ENCODE peak calls at places on chromosomes 2 and 18, in ten cellular contexts. Y is H1, T is gastrocnemius medialis, H is body of pancreas, L is brain microvascular endothelial cell, Z is A549, X is breast epithelium, P is AG09309, C is cardiac fibroblast, I is NB4. F is an unnamed sample.
A peak's percentile ranks its signal among the peaks of the same experiment; 100 is the strongest.

GRCh38 chr18:5582054-5582453 is 38.3 kb upstream of the EPB41L3 start:
- DNase-seq in Y (no peak), T (no peak), H (no peak), L (peak; percentile 39), Z (no peak), X (no peak), P (peak; percentile 5), C (peak; percentile 29), I (no peak), F (peak; percentile 85)

GRCh38 chr18:3498705-3499451 is 48.9 kb downstream of the TGIF1 start:
- DNase-seq in Y (peak; percentile 78), T (no peak), H (peak; percentile 12), L (peak; percentile 18), Z (peak; percentile 21), X (no peak), P (no peak), C (peak; percentile 47), I (peak; percentile 67), F (peak; percentile 44)

GRCh38 chr2:134413912-134414311 is 160.0 kb downstream of the MGAT5 start:
- DNase-seq in Y (no peak), T (no peak), H (no peak), L (no peak), Z (no peak), X (no peak), P (no peak), C (no peak), I (no peak), F (no peak)

GRCh38 chr18:79590191-79591039 is 89.2 kb upstream of the CTDP1 start:
- DNase-seq in Y (no peak), T (no peak), H (no peak), L (peak; percentile 17), Z (no peak), X (no peak), P (no peak), C (peak; percentile 50), I (no peak), F (peak; percentile 31)

GRCh38 chr18:61435064-61435652 is 101.9 kb downstream of the CDH20 start:
- DNase-seq in Y (no peak), T (no peak), H (no peak), L (peak; percentile 11), Z (peak; percentile 12), X (no peak), P (no peak), C (peak; percentile 33), I (peak; percentile 25), F (peak; percentile 47)

GRCh38 chr2:1080984-1081383 is 130.3 kb downstream of the SNTG2 start:
- DNase-seq in Y (no peak), T (no peak), H (no peak), L (no peak), Z (no peak), X (no peak), P (no peak), C (no peak), I (no peak), F (no peak)

GRCh38 chr2:239309398-239310245 is 91.2 kb downstream of the HDAC4 start:
- DNase-seq in Y (peak; percentile 42), T (peak; percentile 62), H (peak; percentile 7), L (no peak), Z (no peak), X (no peak), P (no peak), C (no peak), I (no peak), F (no peak)

GRCh38 chr2:226797289-226797988 is 2.2 kb downstream of the IRS1 start:
- DNase-seq in Y (no peak), T (peak; percentile 30), H (peak; percentile 23), L (no peak), Z (no peak), X (peak; percentile 33), P (no peak), C (peak; percentile 53), I (no peak), F (peak; percentile 12)

GRCh38 chr2:68574202-68574791 is 69.1 kb upstream of the PROKR1 start:
- DNase-seq in Y (no peak), T (no peak), H (no peak), L (no peak), Z (no peak), X (no peak), P (no peak), C (no peak), I (no peak), F (no peak)

GRCh38 chr2:73006969-73007710 is 64.4 kb downstream of the SFXN5 start:
- DNase-seq in Y (peak; percentile 31), T (no peak), H (no peak), L (no peak), Z (no peak), X (no peak), P (no peak), C (no peak), I (no peak), F (peak; percentile 45)

GRCh38 chr18:56787392-56787791 is 136.2 kb downstream of the WDR7 start:
- DNase-seq in Y (no peak), T (no peak), H (no peak), L (no peak), Z (no peak), X (no peak), P (no peak), C (no peak), I (no peak), F (no peak)

GRCh38 chr2:75846683-75847190 is 136.0 kb upstream of the GCFC2 start:
- DNase-seq in Y (no peak), T (no peak), H (no peak), L (no peak), Z (no peak), X (no peak), P (no peak), C (peak; percentile 5), I (no peak), F (no peak)

GRCh38 chr2:197838036-197838435 is 33.6 kb downstream of the PLCL1 start:
- DNase-seq in Y (no peak), T (no peak), H (no peak), L (peak; percentile 43), Z (no peak), X (no peak), P (peak; percentile 29), C (peak; percentile 66), I (no peak), F (peak; percentile 55)

GRCh38 chr2:235148201-235149170 is 196.7 kb downstream of the SH3BP4 start:
- DNase-seq in Y (no peak), T (no peak), H (no peak), L (no peak), Z (no peak), X (no peak), P (no peak), C (no peak), I (no peak), F (no peak)

GRCh38 chr2:44776924-44777480 is 164.5 kb upstream of the SIX3 start:
- DNase-seq in Y (no peak), T (no peak), H (no peak), L (no peak), Z (no peak), X (no peak), P (no peak), C (no peak), I (no peak), F (no peak)

GRCh38 chr2:95300391-95300938 is 3.3 kb downstream of the KCNIP3 start:
- DNase-seq in Y (no peak), T (no peak), H (no peak), L (no peak), Z (no peak), X (peak; percentile 53), P (no peak), C (no peak), I (no peak), F (peak; percentile 18)

GRCh38 chr2:5007596-5007995 is 684.6 kb upstream of the SOX11 start:
- DNase-seq in Y (no peak), T (no peak), H (no peak), L (no peak), Z (no peak), X (no peak), P (no peak), C (no peak), I (no peak), F (no peak)

GRCh38 chr2:102661846-102662245 is 42.5 kb downstream of the SLC9A2 start:
- DNase-seq in Y (no peak), T (no peak), H (no peak), L (no peak), Z (no peak), X (no peak), P (no peak), C (no peak), I (no peak), F (no peak)

GRCh38 chr18:26802330-26803200 is 62.9 kb downstream of the AQP4 start:
- DNase-seq in Y (no peak), T (no peak), H (no peak), L (no peak), Z (no peak), X (no peak), P (no peak), C (no peak), I (peak; percentile 50), F (no peak)

GRCh38 chr2:189542145-189542882 is 38.3 kb downstream of the SLC40A1 start:
- DNase-seq in Y (no peak), T (no peak), H (no peak), L (no peak), Z (no peak), X (peak; percentile 22), P (no peak), C (no peak), I (no peak), F (no peak)

GRCh38 chr2:178291703-178292102 is 97.4 kb downstream of the OSBPL6 start:
- DNase-seq in Y (no peak), T (no peak), H (no peak), L (no peak), Z (no peak), X (no peak), P (no peak), C (no peak), I (no peak), F (no peak)

GRCh38 chr18:35117951-35118411 is 76.8 kb downstream of the MAPRE2 start:
- DNase-seq in Y (no peak), T (peak; percentile 73), H (no peak), L (peak; percentile 59), Z (no peak), X (no peak), P (peak; percentile 24), C (peak; percentile 67), I (no peak), F (peak; percentile 82)
- TF ChIP-seq CTCF in Y (no peak), T (no peak), H (no peak), L (no peak), Z (no peak), X (no peak), P (no peak), C (no peak), I (no peak), F (no peak)

GRCh38 chr2:19874726-19875125 is 27.1 kb downstream of the TTC32 start:
- DNase-seq in Y (no peak), T (no peak), H (no peak), L (no peak), Z (no peak), X (no peak), P (no peak), C (no peak), I (no peak), F (no peak)
- TF ChIP-seq CTCF in Y (no peak), T (no peak), H (no peak), L (no peak), Z (no peak), X (no peak), P (no peak), C (no peak), I (no peak), F (no peak)

GRCh38 chr2:204670124-204670523 is 124.8 kb downstream of the PARD3B start:
- DNase-seq in Y (no peak), T (no peak), H (peak; percentile 47), L (no peak), Z (no peak), X (no peak), P (no peak), C (no peak), I (no peak), F (peak; percentile 55)
- TF ChIP-seq CTCF in Y (no peak), T (no peak), H (no peak), L (no peak), Z (no peak), X (no peak), P (no peak), C (no peak), I (no peak), F (no peak)

GRCh38 chr2:12326449-12327190 is 390.1 kb upstream of the TRIB2 start:
- DNase-seq in Y (peak; percentile 54), T (no peak), H (peak; percentile 33), L (no peak), Z (no peak), X (no peak), P (no peak), C (no peak), I (peak; percentile 10), F (no peak)
- TF ChIP-seq CTCF in Y (peak; percentile 57), T (no peak), H (peak; percentile 57), L (peak; percentile 33), Z (no peak), X (no peak), P (no peak), C (no peak), I (no peak), F (peak; percentile 20)